ENCODE peak calls at places on chromosomes 11 and 22, in nine cellular contexts. E, Y, J, W, L, M, C, D and O are unnamed samples.

GRCh38 chr22:46376908-46377565 is 41.5 kb downstream of the TRMU start:
- ATAC-seq in E (no peak), Y (no peak), J (peak; percentile 25), W (peak; percentile 49), L (peak; percentile 57), M (peak; percentile 26), C (peak; percentile 74), D (peak; percentile 3), O (no peak)

GRCh38 chr11:86570457-86570856 is 102.0 kb downstream of the ME3 start:
- ATAC-seq in E (no peak), Y (no peak), J (no peak), W (no peak), L (no peak), M (peak; percentile 3), C (no peak), D (no peak), O (no peak)

GRCh38 chr11:101180481-101180880 is 50.9 kb upstream of the PGR start:
- ATAC-seq in E (no peak), Y (no peak), J (no peak), W (no peak), L (no peak), M (no peak), C (no peak), D (no peak), O (no peak)

GRCh38 chr11:102139081-102139498 is 28.8 kb downstream of the YAP1 start:
- ATAC-seq in E (peak; percentile 74), Y (peak; percentile 40), J (no peak), W (peak; percentile 37), L (peak; percentile 20), M (no peak), C (peak; percentile 94), D (no peak), O (peak; percentile 66)

GRCh38 chr11:44467413-44467812 is 98.0 kb upstream of the CD82 start:
- ATAC-seq in E (no peak), Y (peak; percentile 93), J (no peak), W (no peak), L (no peak), M (no peak), C (no peak), D (no peak), O (no peak)

GRCh38 chr11:60307507-60308195 is 19.4 kb upstream of the MS4A6E start:
- ATAC-seq in E (no peak), Y (no peak), J (no peak), W (no peak), L (no peak), M (no peak), C (no peak), D (no peak), O (no peak)

GRCh38 chr11:119774180-119774763 is 45.3 kb upstream of the NECTIN1 start:
- ATAC-seq in E (no peak), Y (peak; percentile 67), J (no peak), W (no peak), L (no peak), M (no peak), C (no peak), D (no peak), O (no peak)

GRCh38 chr22:19679476-19680099 is 34.7 kb upstream of the SEPTIN5 start:
- ATAC-seq in E (peak; percentile 89), Y (peak; percentile 99), J (no peak), W (peak; percentile 92), L (peak; percentile 74), M (peak; percentile 87), C (peak; percentile 75), D (peak; percentile 95), O (peak; percentile 66)

GRCh38 chr11:35464308-35464707 is 45.0 kb upstream of the SLC1A2 start:
- ATAC-seq in E (no peak), Y (peak; percentile 55), J (no peak), W (no peak), L (no peak), M (peak; percentile 64), C (no peak), D (peak; percentile 49), O (no peak)

GRCh38 chr11:61691378-61692156 is 11.4 kb downstream of the DAGLA start:
- ATAC-seq in E (no peak), Y (no peak), J (no peak), W (no peak), L (no peak), M (no peak), C (no peak), D (no peak), O (no peak)

GRCh38 chr11:122559734-122560382 is 95.7 kb upstream of the UBASH3B start:
- ATAC-seq in E (no peak), Y (peak; percentile 86), J (no peak), W (no peak), L (no peak), M (peak; percentile 99), C (no peak), D (peak; percentile 90), O (no peak)

GRCh38 chr11:125313271-125314222 is 149.0 kb downstream of the PKNOX2 start:
- ATAC-seq in E (peak; percentile 23), Y (no peak), J (no peak), W (no peak), L (no peak), M (no peak), C (no peak), D (no peak), O (no peak)

GRCh38 chr22:40498454-40499186 is 128.2 kb downstream of the SGSM3 start:
- ATAC-seq in E (peak; percentile 29), Y (peak; percentile 80), J (peak; percentile 47), W (peak; percentile 64), L (peak; percentile 65), M (peak; percentile 97), C (no peak), D (peak; percentile 98), O (no peak)

DNA sequence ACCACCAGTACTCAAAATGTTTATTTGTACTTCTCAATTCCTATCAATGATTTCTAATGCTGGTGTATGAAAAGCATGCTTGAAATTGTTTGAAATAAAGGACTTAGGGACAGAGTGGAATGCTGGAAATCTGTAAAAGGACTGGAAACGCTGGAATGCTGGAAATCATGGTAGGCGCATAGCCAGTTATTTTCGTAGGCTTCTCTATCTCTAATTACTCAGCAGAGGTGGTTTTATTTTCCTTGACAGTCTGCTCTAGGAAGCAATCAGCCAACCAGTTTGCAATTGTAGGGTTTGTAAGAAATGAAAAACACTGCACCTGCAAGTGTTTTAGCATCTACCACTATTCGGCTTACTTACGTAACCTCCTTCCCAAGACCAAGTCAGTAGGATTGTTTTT is 788 bp downstream of the LIN7C start:
- ATAC-seq in E (no peak), Y (no peak), J (no peak), W (no peak), L (no peak), M (peak; percentile 14), C (peak; percentile 4), D (no peak), O (no peak)
- H3K27ac ChIP-seq in E (no peak overlapping the region), Y (peak overlapping the region; percentile 86), J (peak overlapping the region; percentile 90), W (peak overlapping the region; percentile 87), L (no peak overlapping the region), M (peak overlapping the region; percentile 92), C (peak overlapping the region; percentile 93), D (peak overlapping the region; percentile 76), O (peak overlapping the region; percentile 89)

GRCh38 chr22:22936190-22936914 is 48.7 kb downstream of the IGLL5 start:
- ATAC-seq in E (no peak), Y (no peak), J (no peak), W (no peak), L (no peak), M (no peak), C (no peak), D (no peak), O (no peak)

GRCh38 chr22:22935056-22935545 is 47.5 kb downstream of the IGLL5 start:
- ATAC-seq in E (no peak), Y (no peak), J (no peak), W (peak; percentile 13), L (no peak), M (no peak), C (no peak), D (no peak), O (no peak)

GRCh38 chr22:22936915-22937656 is 49.5 kb downstream of the IGLL5 start:
- ATAC-seq in E (no peak), Y (no peak), J (no peak), W (no peak), L (no peak), M (no peak), C (no peak), D (no peak), O (no peak)

GRCh38 chr22:22934543-22935055 is 47.0 kb downstream of the IGLL5 start:
- ATAC-seq in E (no peak), Y (no peak), J (no peak), W (peak; percentile 21), L (no peak), M (no peak), C (no peak), D (no peak), O (no peak)

GRCh38 chr22:22935546-22936157 is 48.0 kb downstream of the IGLL5 start:
- ATAC-seq in E (no peak), Y (peak; percentile 88), J (no peak), W (peak; percentile 61), L (no peak), M (no peak), C (no peak), D (peak; percentile 55), O (no peak)
- H3K27ac ChIP-seq in E (no peak overlapping the region), Y (no peak overlapping the region), J (no peak overlapping the region), W (no peak overlapping the region), L (no peak overlapping the region), M (no peak overlapping the region), C (no peak overlapping the region), D (no peak overlapping the region), O (no peak overlapping the region)

GRCh38 chr11:118172356-118172755 is 4.1 kb downstream of the SCN2B start:
- ATAC-seq in E (no peak), Y (no peak), J (no peak), W (no peak), L (no peak), M (no peak), C (no peak), D (no peak), O (no peak)
- H3K27ac ChIP-seq in E (no peak overlapping the region), Y (no peak overlapping the region), J (no peak overlapping the region), W (no peak overlapping the region), L (no peak overlapping the region), M (no peak overlapping the region), C (no peak overlapping the region), D (no peak overlapping the region), O (no peak overlapping the region)

GRCh38 chr11:128493570-128493965 is 93.8 kb downstream of the ETS1 start:
- ATAC-seq in E (no peak), Y (no peak), J (no peak), W (no peak), L (no peak), M (no peak), C (no peak), D (no peak), O (no peak)
- H3K27ac ChIP-seq in E (peak overlapping the region; percentile 30), Y (no peak overlapping the region), J (no peak overlapping the region), W (peak overlapping the region; percentile 54), L (peak overlapping the region; percentile 13), M (peak overlapping the region; percentile 62), C (peak overlapping the region; percentile 64), D (no peak overlapping the region), O (no peak overlapping the region)